ENCODE peak calls at places on chromosome 21, in four cellular contexts. W is endothelial cell of umbilical vein, L is left ventricle myocardium inferior, F is IMR-90. N is an unnamed sample. For H3K9me3, the result is how much of the 10 kb centered on the place peaks cover.

GRCh38 chr21:32423320-32423719 is 10.8 kb downstream of the EVA1C start:
- DNase-seq in L (no peak), F (peak), W (no peak), N (peak)

GRCh38 chr21:32475162-32475812 is 62.8 kb downstream of the EVA1C start:
- DNase-seq in W (peak), L (no peak), F (peak), N (no peak)

GRCh38 chr21:15775981-15776380 is 46.2 kb downstream of the USP25 start:
- DNase-seq in W (no peak), L (no peak), F (peak), N (peak)

GRCh38 chr21:34357889-34358288 is 5.9 kb upstream of the KCNE2 start:
- DNase-seq in W (no peak), F (no peak), L (no peak), N (no peak)

GRCh38 chr21:43825936-43826622 is 36.7 kb downstream of the RRP1 start:
- DNase-seq in F (no peak), L (no peak), W (no peak), N (no peak)

GRCh38 chr21:28391938-28392337 is 600.7 kb downstream of the LTN1 start:
- DNase-seq in L (no peak), W (no peak), F (peak), N (no peak)

GRCh38 chr21:38443110-38443509 is 55.2 kb downstream of the ERG start:
- DNase-seq in F (no peak), W (peak), L (no peak), N (no peak)

GRCh38 chr21:38492002-38492401 is 6.3 kb downstream of the ERG start:
- DNase-seq in W (peak), L (no peak), F (no peak), N (no peak)

GRCh38 chr21:34916446-34916845 is 132.7 kb downstream of the RUNX1 start:
- DNase-seq in F (peak), W (no peak), L (no peak), N (peak)

GRCh38 chr21:39720126-39720778 is 24.7 kb upstream of the IGSF5 start:
- DNase-seq in W (no peak), L (no peak), F (no peak), N (no peak)

GRCh38 chr21:27277122-27277521 is 310.2 kb upstream of the ADAMTS5 start:
- DNase-seq in L (no peak), W (no peak), F (peak), N (no peak)

GRCh38 chr21:29718081-29718815 is 221.5 kb downstream of the GRIK1 start:
- DNase-seq in F (peak), W (no peak), L (no peak), N (no peak)

GRCh38 chr21:44507673-44508425 is 32.1 kb downstream of the KRTAP10-1 start:
- DNase-seq in F (no peak), W (no peak), L (no peak), N (no peak)

GRCh38 chr21:16573581-16573980 is 843.8 kb downstream of the USP25 start:
- DNase-seq in W (peak), L (no peak), F (peak), N (peak)

DNA sequence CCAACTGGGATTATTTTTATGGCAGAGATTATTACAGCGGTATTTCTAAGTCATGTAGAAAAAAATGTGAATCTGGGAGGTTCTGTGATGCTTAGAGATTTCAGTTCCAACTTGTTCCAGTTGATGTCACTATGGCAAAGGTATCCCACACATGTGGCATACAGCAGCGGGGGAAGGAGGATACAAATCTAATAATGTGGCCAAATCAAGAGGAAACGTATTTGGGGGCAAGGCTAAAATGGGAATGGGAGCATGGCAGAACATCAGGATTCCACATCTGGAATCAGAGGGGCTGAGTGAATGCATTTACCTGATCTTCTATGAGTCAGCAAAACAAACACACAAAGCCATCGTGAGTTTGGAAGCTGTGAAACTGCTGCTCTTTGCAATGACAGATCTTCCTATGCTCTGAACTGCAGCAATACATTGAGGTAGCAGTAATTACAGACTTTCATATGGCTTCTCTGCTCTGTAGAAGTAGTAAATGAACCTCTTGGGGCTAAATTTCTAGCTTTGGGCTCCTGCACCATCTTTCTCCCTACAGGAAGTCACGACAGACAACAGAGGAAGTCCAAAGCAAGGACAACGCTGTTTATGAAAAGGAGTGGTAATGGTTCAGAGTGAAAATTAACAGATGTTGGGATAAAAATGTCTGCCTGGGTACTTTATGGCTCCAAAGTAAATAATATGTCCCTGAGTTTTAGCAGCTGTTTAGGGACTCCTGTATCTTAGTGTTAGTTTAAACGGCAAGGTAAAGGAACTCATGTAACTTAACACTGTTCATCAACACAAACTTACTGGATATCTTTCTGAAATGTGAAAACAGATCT is 55.6 kb downstream of the GABPA start:
- DNase-seq in F (peak), L (no peak), W (peak), N (no peak)
- TF ChIP-seq CTCF in F (peak), L (peak), W (peak), N (peak)

GRCh38 chr21:31255036-31255435 is 89.0 kb downstream of the TIAM1 start:
- DNase-seq in L (no peak), W (no peak), F (no peak), N (no peak)

GRCh38 chr21:31257265-31257664 is 86.8 kb downstream of the TIAM1 start:
- DNase-seq in F (no peak), W (no peak), L (no peak), N (no peak)

GRCh38 chr21:31254131-31254530 is 89.9 kb downstream of the TIAM1 start:
- DNase-seq in W (no peak), L (no peak), F (no peak), N (no peak)

GRCh38 chr21:31258073-31258472 is 86.0 kb downstream of the TIAM1 start:
- DNase-seq in F (no peak), W (no peak), L (no peak), N (no peak)

DNA sequence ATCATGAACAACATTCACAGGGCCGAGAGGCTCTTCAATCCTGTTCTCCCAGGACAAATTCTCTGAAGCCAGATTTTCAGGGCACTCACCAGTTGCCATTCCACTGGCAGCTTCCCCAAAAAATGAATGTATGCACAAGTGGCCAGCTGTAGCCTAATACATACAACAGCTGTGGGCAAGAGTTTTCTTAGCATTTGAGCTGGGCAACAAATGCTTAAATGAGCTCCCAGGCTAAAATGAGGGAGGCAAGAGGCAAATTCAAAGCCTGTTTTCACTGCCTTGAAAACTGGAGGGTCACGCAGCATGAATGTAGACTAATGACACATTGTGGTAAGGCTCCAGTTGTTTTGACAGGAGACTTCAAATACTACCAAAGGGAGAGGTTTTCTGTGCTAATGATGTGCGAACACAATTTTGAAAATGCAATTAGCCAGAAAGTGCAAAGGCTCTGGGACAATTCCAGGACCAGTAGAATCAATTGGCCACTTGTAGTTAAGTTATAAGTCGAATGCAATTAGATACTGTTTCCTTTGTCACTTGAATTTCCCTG is 88.1 kb downstream of the TIAM1 start:
- DNase-seq in W (no peak), L (no peak), F (no peak), N (no peak)
- H3K4me3 ChIP-seq in W (no peak), L (no peak), F (no peak), N (no peak)

GRCh38 chr21:45581322-45581712 is 39.1 kb upstream of the SLC19A1 start:
- DNase-seq in L (no peak), F (no peak), W (no peak), N (no peak)

GRCh38 chr21:45583831-45584509 is 41.7 kb upstream of the SLC19A1 start:
- DNase-seq in F (no peak), L (no peak), W (no peak), N (no peak)

GRCh38 chr21:45586289-45586858 is 44.1 kb upstream of the SLC19A1 start:
- DNase-seq in F (no peak), W (no peak), L (no peak), N (no peak)

GRCh38 chr21:45582128-45582527 is 39.9 kb upstream of the SLC19A1 start:
- DNase-seq in F (no peak), L (no peak), W (no peak), N (no peak)

DNA sequence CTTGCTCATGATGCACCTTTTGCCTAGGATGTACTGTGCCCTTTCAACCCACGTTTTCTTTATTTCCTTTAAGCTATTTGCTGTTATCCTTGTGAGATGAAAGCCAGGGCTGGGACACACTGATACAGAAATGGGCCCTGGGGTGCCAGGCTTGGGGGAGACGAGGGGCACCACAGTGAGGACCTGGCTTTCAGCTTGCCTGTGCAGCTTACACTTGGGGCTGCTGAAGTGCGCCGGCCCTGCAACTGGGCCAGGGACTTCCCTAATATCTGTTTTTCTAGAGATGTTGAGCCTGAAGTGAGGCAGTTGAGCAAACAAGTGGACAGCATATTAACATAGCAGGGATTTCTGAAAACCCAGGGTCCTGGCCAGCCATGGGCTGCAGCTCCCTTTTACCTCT is 42.5 kb upstream of the SLC19A1 start:
- DNase-seq in L (no peak), W (no peak), F (no peak), N (no peak)
- H3K9me3 ChIP-seq in L (under half), W (under half), F (under half), N (under half)

DNA sequence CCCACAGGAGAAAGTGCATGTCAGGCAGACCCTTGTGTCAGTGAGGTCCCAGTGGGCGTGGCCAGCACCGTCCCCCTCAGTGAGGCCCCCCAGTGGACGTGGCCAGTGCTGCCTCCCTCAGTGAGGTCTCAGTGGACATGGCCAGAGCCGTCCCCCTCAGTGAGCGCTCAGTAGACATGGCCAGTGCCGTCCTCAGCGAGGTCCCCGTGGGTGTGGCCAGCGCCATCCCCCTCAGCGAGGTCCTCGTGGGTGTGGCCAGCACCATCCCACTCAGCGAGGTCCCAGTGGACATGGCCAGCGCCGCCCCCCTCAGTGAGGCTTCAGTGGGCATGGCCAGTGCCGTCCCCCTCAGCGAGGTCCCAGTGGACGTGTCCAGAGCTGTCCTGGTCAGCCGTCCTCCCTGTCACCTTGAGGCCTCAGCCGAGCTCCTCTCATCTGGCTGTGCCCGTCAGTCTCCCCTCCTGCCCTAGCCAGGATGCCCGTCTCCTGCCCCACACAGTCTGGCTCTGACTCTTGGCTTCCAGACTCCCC is 35.5 kb downstream of the PDE9A start:
- DNase-seq in F (no peak), L (no peak), W (no peak), N (no peak)
- TF ChIP-seq CTCF in F (no peak), L (no peak), W (no peak), N (no peak)

GRCh38 chr21:36291509-36291908 is 28.5 kb upstream of the MORC3 start:
- DNase-seq in L (no peak), F (no peak), W (no peak), N (no peak)

DNA sequence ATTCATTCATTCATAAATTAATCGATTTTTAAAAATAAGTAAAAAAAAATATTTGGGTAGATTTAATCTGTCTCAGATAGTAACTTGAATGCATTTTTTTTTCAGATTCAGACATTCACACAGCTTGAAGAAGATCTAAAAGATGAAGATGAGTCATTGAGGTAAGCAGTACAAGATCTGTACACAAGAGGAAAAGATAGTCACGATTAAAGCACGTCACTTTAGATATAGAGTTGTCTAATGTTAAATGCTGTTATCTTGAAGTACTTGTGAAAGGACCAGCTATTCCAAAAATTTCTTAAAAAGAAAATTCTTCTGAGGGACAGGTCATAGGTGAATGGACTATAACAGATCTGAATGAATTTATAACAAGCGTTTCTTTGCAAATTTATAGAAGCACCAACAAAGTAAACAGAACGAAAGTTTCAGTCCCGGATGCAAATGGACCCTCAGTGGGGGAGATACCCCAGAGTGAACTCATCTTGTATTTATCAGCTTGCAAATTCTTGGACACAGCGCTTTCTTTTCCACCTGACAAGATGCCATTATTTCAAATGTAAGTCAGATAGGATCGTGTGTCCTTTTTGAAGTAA is 31.2 kb upstream of the MORC3 start:
- DNase-seq in L (no peak), W (no peak), F (peak), N (no peak)
- H3K4me3 ChIP-seq in L (no peak), W (no peak), F (peak), N (peak)

GRCh38 chr21:25161571-25161970 is 445.7 kb downstream of the MRPL39 start:
- DNase-seq in W (no peak), L (no peak), F (no peak), N (no peak)
- H3K9me3 ChIP-seq in W (under half), L (under half), F (under half), N (under half)

GRCh38 chr21:42125571-42126544 is 54.7 kb downstream of the UMODL1 start:
- DNase-seq in F (peak), W (no peak), L (no peak), N (peak)
- TF ChIP-seq CTCF in F (no peak), W (no peak), L (no peak), N (peak)